ENCODE peak calls at places on chromosomes 2 and 18, in nine cellular contexts. O is vagina, T is sigmoid colon, L is Calu3, F is coronary artery, D is lung, G is upper lobe of right lung, E is mucosa of descending colon, I is epithelial cell of esophagus. V is an unnamed sample.

GRCh38 chr2:133769036-133769435 is 200.8 kb upstream of the NCKAP5 start:
- DNase-seq in O (no peak), T (no peak), L (no peak), F (no peak), D (no peak), G (no peak), E (no peak), I (no peak), V (no peak)

GRCh38 chr2:124283090-124283489 is 258.0 kb downstream of the CNTNAP5 start:
- DNase-seq in O (no peak), T (no peak), L (no peak), F (no peak), D (no peak), G (no peak), E (no peak), I (peak; percentile 5), V (peak; percentile 51)

GRCh38 chr2:80153768-80154167 is 150.8 kb downstream of the LRRTM1 start:
- DNase-seq in O (no peak), T (no peak), L (no peak), F (no peak), D (no peak), G (no peak), E (no peak), I (no peak), V (no peak)

GRCh38 chr2:134399096-134399495 is 145.2 kb downstream of the MGAT5 start:
- DNase-seq in O (no peak), T (no peak), L (no peak), F (no peak), D (no peak), G (no peak), E (no peak), I (no peak), V (no peak)

GRCh38 chr18:3525870-3526420 is 76.0 kb downstream of the TGIF1 start:
- DNase-seq in O (no peak), T (no peak), L (no peak), F (no peak), D (no peak), G (no peak), E (peak; percentile 32), I (no peak), V (no peak)

GRCh38 chr2:199833525-199833924 is 17.5 kb downstream of the FTCDNL1 start:
- DNase-seq in O (no peak), T (no peak), L (no peak), F (no peak), D (no peak), G (no peak), E (no peak), I (no peak), V (no peak)

GRCh38 chr18:36412778-36413177 is 115.3 kb downstream of the FHOD3 start:
- DNase-seq in O (no peak), T (no peak), L (peak; percentile 37), F (no peak), D (no peak), G (no peak), E (peak; percentile 29), I (peak; percentile 63), V (no peak)

GRCh38 chr2:144596074-144596871 is 76.4 kb upstream of the ZEB2 start:
- DNase-seq in O (no peak), T (no peak), L (peak; percentile 25), F (no peak), D (no peak), G (no peak), E (peak; percentile 11), I (peak; percentile 65), V (no peak)

GRCh38 chr2:17334300-17334699 is 183.9 kb downstream of the RAD51AP2 start:
- DNase-seq in O (no peak), T (no peak), L (no peak), F (no peak), D (no peak), G (no peak), E (no peak), I (no peak), V (no peak)

GRCh38 chr2:79993144-79993543 is 311.4 kb downstream of the LRRTM1 start:
- DNase-seq in O (no peak), T (no peak), L (no peak), F (no peak), D (no peak), G (no peak), E (no peak), I (no peak), V (no peak)

GRCh38 chr18:59395226-59396175 is 36.4 kb upstream of the LMAN1 start:
- DNase-seq in O (no peak), T (no peak), L (no peak), F (no peak), D (no peak), G (no peak), E (no peak), I (no peak), V (no peak)

GRCh38 chr2:236637691-236638569 is 68.3 kb downstream of the ACKR3 start:
- DNase-seq in O (peak; percentile 83), T (peak; percentile 50), L (no peak), F (peak; percentile 68), D (no peak), G (no peak), E (no peak), I (no peak), V (no peak)

GRCh38 chr2:84187258-84187657 is 271.8 kb downstream of the SUCLG1 start:
- DNase-seq in O (no peak), T (no peak), L (no peak), F (no peak), D (no peak), G (no peak), E (no peak), I (no peak), V (no peak)

GRCh38 chr18:70374154-70374553 is 85.3 kb downstream of the SOCS6 start:
- DNase-seq in O (no peak), T (no peak), L (no peak), F (no peak), D (no peak), G (no peak), E (no peak), I (no peak), V (no peak)

GRCh38 chr2:161100216-161100615 is 60.0 kb upstream of the TANK start:
- DNase-seq in O (no peak), T (no peak), L (no peak), F (no peak), D (no peak), G (no peak), E (no peak), I (no peak), V (no peak)

GRCh38 chr2:203763425-203764272 is 57.2 kb downstream of the CD28 start:
- DNase-seq in O (no peak), T (no peak), L (no peak), F (no peak), D (no peak), G (no peak), E (no peak), I (no peak), V (no peak)
- TF ChIP-seq CTCF in O (no peak), T (no peak), L (no peak), F (no peak), D (no peak), G (no peak), E (no peak), I (no peak), V (no peak)

GRCh38 chr2:207166039-207166348 is 246 bp upstream of the KLF7 start:
- DNase-seq in O (peak; percentile 100), T (peak; percentile 100), L (peak; percentile 99), F (peak; percentile 100), D (peak; percentile 99), G (peak; percentile 99), E (peak; percentile 96), I (peak; percentile 100), V (peak; percentile 99)

GRCh38 chr2:207166349-207167128 is 791 bp upstream of the KLF7 start:
- DNase-seq in O (no peak), T (peak; percentile 91), L (peak; percentile 83), F (peak; percentile 89), D (peak; percentile 77), G (peak; percentile 88), E (peak; percentile 75), I (peak; percentile 76), V (peak; percentile 71)

GRCh38 chr2:207165121-207166038 is at the start of gene KLF7:
- DNase-seq in O (no peak), T (peak; percentile 85), L (peak; percentile 38), F (no peak), D (peak; percentile 48), G (peak; percentile 80), E (peak; percentile 41), I (peak; percentile 43), V (no peak)

GRCh38 chr2:207163815-207164747 is 1.7 kb downstream of the KLF7 start:
- DNase-seq in O (peak; percentile 94), T (peak; percentile 85), L (peak; percentile 40), F (peak; percentile 87), D (peak; percentile 62), G (peak; percentile 74), E (peak; percentile 38), I (peak; percentile 62), V (no peak)

GRCh38 chr2:207167129-207167923 is 1.6 kb upstream of the KLF7 start:
- DNase-seq in O (no peak), T (no peak), L (no peak), F (no peak), D (no peak), G (no peak), E (peak; percentile 32), I (peak; percentile 64), V (no peak)
- TF ChIP-seq CTCF in O (no peak), T (no peak), L (no peak), F (no peak), D (no peak), G (no peak), E (no peak), I (no peak), V (no peak)

GRCh38 chr2:231786917-231787292 is 660 bp downstream of the COPS7B start:
- DNase-seq in O (no peak), T (no peak), L (no peak), F (no peak), D (no peak), G (no peak), E (no peak), I (no peak), V (no peak)

GRCh38 chr2:231781798-231782726 is 980 bp upstream of the PDE6D start:
- DNase-seq in O (no peak), T (no peak), L (peak; percentile 12), F (no peak), D (no peak), G (no peak), E (peak; percentile 58), I (peak; percentile 91), V (no peak)

GRCh38 chr2:231785822-231786176 is 446 bp upstream of the COPS7B start:
- DNase-seq in O (no peak), T (no peak), L (no peak), F (no peak), D (no peak), G (no peak), E (no peak), I (no peak), V (no peak)

GRCh38 chr2:231785413-231785812 is 832 bp upstream of the COPS7B start:
- DNase-seq in O (no peak), T (no peak), L (no peak), F (no peak), D (no peak), G (no peak), E (no peak), I (no peak), V (no peak)

GRCh38 chr2:231786177-231786916 is at the start of gene COPS7B:
- DNase-seq in O (no peak), T (peak; percentile 86), L (peak; percentile 86), F (peak; percentile 82), D (peak; percentile 76), G (peak; percentile 91), E (peak; percentile 78), I (peak; percentile 83), V (peak; percentile 89)
- TF ChIP-seq CTCF in O (no peak), T (no peak), L (peak; percentile 39), F (no peak), D (no peak), G (peak; percentile 23), E (no peak), I (peak; percentile 70), V (no peak)

GRCh38 chr2:229342376-229342775 is 71.3 kb upstream of the PID1 start:
- DNase-seq in O (no peak), T (no peak), L (peak; percentile 85), F (no peak), D (peak; percentile 50), G (peak; percentile 76), E (peak; percentile 46), I (peak; percentile 76), V (no peak)
- TF ChIP-seq CTCF in O (no peak), T (no peak), L (peak; percentile 64), F (no peak), D (peak; percentile 30), G (peak; percentile 60), E (no peak), I (peak; percentile 81), V (no peak)